ENCODE peak calls at places on chromosome 10, in four cellular contexts. N is GM23338, H is neural progenitor cell, J is PC-3. F is an unnamed sample.

GRCh38 chr10:74855027-74855426 is 28.6 kb downstream of the KAT6B start:
- DNase-seq in J (no peak), N (no peak), H (no peak), F (no peak)

GRCh38 chr10:123530166-123530870 is 135.8 kb upstream of the GPR26 start:
- DNase-seq in N (peak), J (no peak), H (no peak), F (no peak)

GRCh38 chr10:100600218-100600617 is 64.5 kb downstream of the HIF1AN start:
- DNase-seq in J (peak), H (no peak), N (no peak), F (no peak)

GRCh38 chr10:85319826-85320225 is 991.4 kb downstream of the CCSER2 start:
- DNase-seq in H (no peak), N (no peak), J (no peak), F (no peak)

GRCh38 chr10:110241841-110242240 is 34.4 kb downstream of the MXI1 start:
- DNase-seq in H (no peak), N (no peak), J (no peak), F (no peak)

GRCh38 chr10:127424594-127425264 is 124.4 kb upstream of the NPS start:
- DNase-seq in N (no peak), H (no peak), J (no peak), F (no peak)

GRCh38 chr10:34528320-34528719 is 286.8 kb downstream of the PARD3 start:
- DNase-seq in J (peak), H (peak), N (peak), F (peak)

GRCh38 chr10:3778708-3779108 is 6.3 kb downstream of the KLF6 start:
- DNase-seq in H (no peak), N (no peak), J (no peak), F (no peak)

GRCh38 chr10:118394557-118395194 is 52.6 kb upstream of the FAM204A start:
- DNase-seq in H (no peak), N (no peak), J (no peak), F (no peak)

GRCh38 chr10:50604049-50604640 is 19.6 kb downstream of the SGMS1 start:
- DNase-seq in H (no peak), N (no peak), J (peak), F (no peak)

GRCh38 chr10:77208857-77209256 is 428.8 kb downstream of the KCNMA1 start:
- DNase-seq in N (no peak), H (no peak), J (no peak), F (no peak)

GRCh38 chr10:95628786-95629185 is 27.7 kb downstream of the ALDH18A1 start:
- DNase-seq in N (no peak), J (no peak), H (no peak), F (no peak)

GRCh38 chr10:114030140-114030539 is 13.5 kb upstream of the ADRB1 start:
- DNase-seq in J (peak), H (no peak), N (no peak), F (peak)

GRCh38 chr10:13001041-13001886 is at the start of gene CCDC3:
- DNase-seq in H (peak), J (no peak), N (peak), F (no peak)

GRCh38 chr10:1530871-1531517 is 206.3 kb downstream of the ADARB2 start:
- DNase-seq in N (no peak), H (no peak), J (no peak), F (no peak)
- TF ChIP-seq EZH2phosphoT487 in N (no peak), H (no peak), J (no peak), F (no peak)

GRCh38 chr10:120336910-120337540 is 120.0 kb upstream of the PLPP4 start:
- DNase-seq in N (peak), H (peak), J (peak), F (peak)
- TF ChIP-seq CTCF in N (peak), H (peak), J (peak), F (peak)

DNA sequence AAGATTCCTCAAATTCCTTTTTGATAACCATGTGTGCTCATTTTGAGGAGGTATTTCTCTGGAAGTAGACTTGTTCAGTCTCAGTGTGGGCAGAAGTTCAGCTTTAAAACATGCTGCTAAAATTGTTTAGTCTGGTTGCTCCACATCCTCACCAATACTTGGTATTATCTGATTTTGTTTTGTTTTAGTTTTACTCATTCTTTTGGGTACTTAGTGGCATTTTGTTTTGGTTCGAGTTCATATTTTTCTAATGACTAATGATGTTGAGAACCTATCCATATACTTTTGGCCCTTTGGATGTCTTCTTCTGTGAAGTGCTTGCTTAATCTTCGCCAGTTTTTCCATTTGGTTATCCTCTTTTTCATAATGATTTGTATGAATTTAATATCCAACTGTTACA is 694.2 kb upstream of the FZD8 start:
- DNase-seq in J (no peak), H (no peak), N (no peak), F (no peak)
- TF ChIP-seq EZH2phosphoT487 in J (no peak), H (no peak), N (no peak), F (no peak)

DNA sequence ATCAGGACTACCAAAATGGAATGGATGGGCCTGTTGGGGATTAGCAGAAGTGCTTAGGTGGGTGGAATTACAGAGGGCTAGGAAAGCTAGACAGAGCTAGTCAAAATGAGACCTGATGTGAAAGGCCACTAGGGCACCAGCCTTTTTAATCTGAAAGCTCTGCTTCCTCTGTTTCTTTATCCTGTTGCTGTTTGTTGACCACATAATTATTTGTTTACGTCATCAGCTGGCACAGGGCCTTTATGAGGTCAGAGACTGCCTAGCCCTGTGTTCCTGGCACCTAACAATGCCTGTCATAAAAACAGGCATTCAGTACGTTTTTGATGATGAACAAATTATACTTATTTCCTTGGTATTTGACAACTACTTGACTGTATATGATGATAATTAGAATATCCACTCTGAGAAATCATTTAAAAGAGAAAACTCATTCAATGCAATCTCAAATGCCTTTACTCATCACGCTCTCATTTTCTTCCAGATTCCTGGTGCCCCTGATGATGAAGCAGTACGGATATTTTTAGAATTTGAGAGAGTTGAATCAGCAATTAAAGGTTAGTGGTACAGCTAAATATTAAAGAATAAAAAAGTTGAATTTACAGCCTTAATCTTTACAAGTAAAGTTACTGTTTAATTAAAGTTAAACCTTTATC is 26.1 kb downstream of the RBM17 start:
- DNase-seq in N (no peak), J (peak), H (no peak), F (no peak)
- TF ChIP-seq CTCF in N (no peak), J (no peak), H (no peak), F (no peak)

GRCh38 chr10:61140765-61141392 is 196.9 kb upstream of the RHOBTB1 start:
- DNase-seq in N (peak), J (peak), H (peak), F (peak)
- TF ChIP-seq EZH2phosphoT487 in N (no peak), J (no peak), H (no peak), F (no peak)

GRCh38 chr10:11473128-11473760 is 138.2 kb downstream of the USP6NL start:
- DNase-seq in N (peak), H (peak), J (no peak), F (no peak)
- TF ChIP-seq CTCF in N (no peak), H (no peak), J (no peak), F (no peak)

F was measured in HCT116.